ENCODE peak calls at places on chromosomes 12 and 14, in eight cellular contexts. One of them, this sample, is unnamed.
A peak's percentile ranks its signal among the peaks of the same experiment; 100 is the strongest.

GRCh38 chr12:111446044-111446581 is 40.4 kb downstream of the SH2B3 start:
- DNase-seq in aorta: no peak
- DNase-seq in NCI-H1417: peak; percentile 49
- DNase-seq in glutamatergic neuron: no peak
- DNase-seq in substantia nigra: no peak
- DNase-seq in CD8-positive, alpha-beta memory T cell: no peak
- DNase-seq in MCF 10A: peak; percentile 43
- DNase-seq in CD8-positive, alpha-beta T cell: no peak
- DNase-seq in this sample: no peak

GRCh38 chr12:50387972-50388478 is 8.4 kb downstream of the FAM186A start:
- DNase-seq in substantia nigra: no peak
- DNase-seq in glutamatergic neuron: no peak
- DNase-seq in NCI-H1417: no peak
- DNase-seq in CD8-positive, alpha-beta T cell: no peak
- DNase-seq in aorta: no peak
- DNase-seq in MCF 10A: no peak
- DNase-seq in CD8-positive, alpha-beta memory T cell: no peak
- DNase-seq in this sample: no peak

GRCh38 chr12:132507656-132508055 is 17.7 kb downstream of the FBRSL1 start:
- DNase-seq in substantia nigra: no peak
- DNase-seq in CD8-positive, alpha-beta memory T cell: no peak
- DNase-seq in CD8-positive, alpha-beta T cell: no peak
- DNase-seq in glutamatergic neuron: no peak
- DNase-seq in MCF 10A: no peak
- DNase-seq in aorta: no peak
- DNase-seq in NCI-H1417: no peak
- DNase-seq in this sample: no peak

GRCh38 chr14:90561031-90561430 is 164.2 kb downstream of the CALM1 start:
- DNase-seq in glutamatergic neuron: no peak
- DNase-seq in MCF 10A: no peak
- DNase-seq in CD8-positive, alpha-beta T cell: no peak
- DNase-seq in CD8-positive, alpha-beta memory T cell: no peak
- DNase-seq in substantia nigra: no peak
- DNase-seq in NCI-H1417: no peak
- DNase-seq in aorta: peak; percentile 24
- DNase-seq in this sample: no peak

GRCh38 chr12:14957769-14958168 is 3.6 kb downstream of the ARHGDIB start:
- DNase-seq in NCI-H1417: no peak
- DNase-seq in CD8-positive, alpha-beta T cell: no peak
- DNase-seq in substantia nigra: no peak
- DNase-seq in aorta: no peak
- DNase-seq in CD8-positive, alpha-beta memory T cell: no peak
- DNase-seq in glutamatergic neuron: no peak
- DNase-seq in MCF 10A: no peak
- DNase-seq in this sample: no peak

GRCh38 chr12:103583008-103583407 is 4.1 kb upstream of the STAB2 start:
- DNase-seq in CD8-positive, alpha-beta T cell: no peak
- DNase-seq in CD8-positive, alpha-beta memory T cell: no peak
- DNase-seq in NCI-H1417: no peak
- DNase-seq in MCF 10A: peak; percentile 12
- DNase-seq in glutamatergic neuron: no peak
- DNase-seq in aorta: no peak
- DNase-seq in substantia nigra: no peak
- DNase-seq in this sample: peak; percentile 66

GRCh38 chr14:103502877-103503276 is 19.8 kb downstream of the CKB start:
- DNase-seq in CD8-positive, alpha-beta memory T cell: no peak
- DNase-seq in MCF 10A: no peak
- DNase-seq in substantia nigra: no peak
- DNase-seq in NCI-H1417: no peak
- DNase-seq in aorta: no peak
- DNase-seq in glutamatergic neuron: no peak
- DNase-seq in CD8-positive, alpha-beta T cell: no peak
- DNase-seq in this sample: no peak

GRCh38 chr12:121916719-121917118 is 1.7 kb upstream of the CFAP251 start:
- DNase-seq in glutamatergic neuron: peak; percentile 57
- DNase-seq in substantia nigra: no peak
- DNase-seq in CD8-positive, alpha-beta T cell: no peak
- DNase-seq in NCI-H1417: no peak
- DNase-seq in MCF 10A: no peak
- DNase-seq in CD8-positive, alpha-beta memory T cell: no peak
- DNase-seq in aorta: no peak
- DNase-seq in this sample: peak; percentile 54

GRCh38 chr12:12008931-12009611 is 61.7 kb upstream of the BCL2L14 start:
- DNase-seq in CD8-positive, alpha-beta T cell: peak; percentile 52
- DNase-seq in MCF 10A: peak; percentile 90
- DNase-seq in NCI-H1417: peak; percentile 67
- DNase-seq in substantia nigra: no peak
- DNase-seq in CD8-positive, alpha-beta memory T cell: peak; percentile 69
- DNase-seq in aorta: no peak
- DNase-seq in glutamatergic neuron: no peak
- DNase-seq in this sample: peak; percentile 76

GRCh38 chr14:61678966-61679365 is 16.3 kb upstream of the HIF1A start:
- DNase-seq in substantia nigra: no peak
- DNase-seq in CD8-positive, alpha-beta T cell: no peak
- DNase-seq in CD8-positive, alpha-beta memory T cell: no peak
- DNase-seq in NCI-H1417: no peak
- DNase-seq in MCF 10A: no peak
- DNase-seq in aorta: no peak
- DNase-seq in glutamatergic neuron: peak; percentile 54
- DNase-seq in this sample: no peak